ENCODE peak calls at places on chromosome 13, in five cellular contexts. M, W, E, A and Y are unnamed samples. For H3K4me1, the result is how much of the 10 kb centered on the place peaks cover.

GRCh38 chr13:74868044-74868443 is 613.9 kb downstream of the TBC1D4 start:
- DNase-seq in A (no peak), M (peak), E (no peak), W (no peak), Y (no peak)

GRCh38 chr13:111461445-111462149 is 141.2 kb downstream of the TEX29 start:
- DNase-seq in E (no peak), W (no peak), M (no peak), A (no peak), Y (no peak)

GRCh38 chr13:57123660-57124059 is 17.1 kb upstream of the PRR20A start:
- DNase-seq in A (no peak), M (no peak), W (no peak), E (no peak), Y (no peak)

GRCh38 chr13:79451500-79451962 is 29.4 kb upstream of the NDFIP2 start:
- DNase-seq in A (no peak), E (peak), W (no peak), M (peak), Y (peak)

GRCh38 chr13:91135949-91136348 is 211.5 kb upstream of the MIR17HG start:
- DNase-seq in M (no peak), E (no peak), W (no peak), A (no peak), Y (no peak)

GRCh38 chr13:27012482-27013197 is 159.0 kb downstream of the USP12 start:
- DNase-seq in A (no peak), M (peak), E (no peak), W (no peak), Y (peak)

GRCh38 chr13:79604752-79605151 is 123.8 kb downstream of the NDFIP2 start:
- DNase-seq in E (no peak), W (no peak), M (no peak), A (no peak), Y (no peak)

GRCh38 chr13:48304132-48304876 is 753 bp downstream of the RB1 start:
- DNase-seq in E (peak), W (peak), M (peak), A (peak), Y (peak)

GRCh38 chr13:38803566-38803965 is 116.7 kb downstream of the FREM2 start:
- DNase-seq in A (no peak), M (no peak), W (no peak), E (no peak), Y (peak)

GRCh38 chr13:51955281-51955771 is 55.9 kb downstream of the ATP7B start:
- DNase-seq in W (peak), E (no peak), M (no peak), A (no peak), Y (no peak)

GRCh38 chr13:26280295-26280694 is 26.4 kb downstream of the CDK8 start:
- DNase-seq in A (no peak), E (no peak), M (peak), W (no peak), Y (peak)

GRCh38 chr13:62879071-62879470 is 1463.4 kb upstream of the PCDH20 start:
- DNase-seq in W (no peak), E (no peak), M (peak), A (no peak), Y (no peak)

GRCh38 chr13:111907341-111907880 is 159.5 kb upstream of the SOX1 start:
- DNase-seq in E (no peak), A (no peak), M (no peak), W (peak), Y (no peak)

GRCh38 chr13:32902898-32903297 is 113.3 kb upstream of the KL start:
- DNase-seq in A (peak), W (peak), M (peak), E (no peak), Y (peak)

GRCh38 chr13:28333204-28333900 is 161.6 kb downstream of the FLT1 start:
- DNase-seq in W (no peak), A (no peak), E (no peak), M (no peak), Y (no peak)

GRCh38 chr13:111666377-111666776 is 345.9 kb downstream of the TEX29 start:
- DNase-seq in E (no peak), M (no peak), W (no peak), A (no peak), Y (no peak)

GRCh38 chr13:60158321-60158801 is 5.4 kb downstream of the DIAPH3 start:
- DNase-seq in A (no peak), E (no peak), M (no peak), W (no peak), Y (peak)

GRCh38 chr13:79108914-79109643 is 297.0 kb downstream of the RBM26 start:
- DNase-seq in M (no peak), A (no peak), W (no peak), E (no peak), Y (no peak)

GRCh38 chr13:23771966-23772365 is 117.2 kb downstream of the MIPEP start:
- DNase-seq in M (peak), A (no peak), W (no peak), E (no peak), Y (no peak)

GRCh38 chr13:51230473-51231105 is 8.4 kb downstream of the FAM124A start:
- DNase-seq in E (no peak), A (peak), M (peak), W (peak), Y (peak)

GRCh38 chr13:52001120-52001731 is 10.0 kb downstream of the ATP7B start:
- DNase-seq in W (no peak), M (peak), E (peak), A (no peak), Y (no peak)

GRCh38 chr13:34085199-34085598 is 267.2 kb downstream of the RFC3 start:
- DNase-seq in A (no peak), W (no peak), E (no peak), M (no peak), Y (no peak)

GRCh38 chr13:107678075-107678689 is 537.2 kb downstream of the LIG4 start:
- DNase-seq in W (no peak), M (peak), A (no peak), E (no peak), Y (no peak)

GRCh38 chr13:40626566-40626965 is 39.9 kb downstream of the FOXO1 start:
- DNase-seq in A (no peak), E (no peak), W (no peak), M (no peak), Y (no peak)

GRCh38 chr13:40622761-40623160 is 43.7 kb downstream of the FOXO1 start:
- DNase-seq in A (no peak), W (no peak), E (no peak), M (no peak), Y (no peak)

GRCh38 chr13:40626977-40627376 is 39.5 kb downstream of the FOXO1 start:
- DNase-seq in A (no peak), E (no peak), W (no peak), M (no peak), Y (no peak)

GRCh38 chr13:40622246-40622645 is 44.2 kb downstream of the FOXO1 start:
- DNase-seq in W (no peak), E (no peak), M (no peak), A (no peak), Y (no peak)

GRCh38 chr13:40624338-40624737 is 42.1 kb downstream of the FOXO1 start:
- DNase-seq in M (peak), A (no peak), E (no peak), W (no peak), Y (no peak)
- H3K4me1 ChIP-seq in M (under half), A (under half), E (half or more), W (under half), Y (under half)

DNA sequence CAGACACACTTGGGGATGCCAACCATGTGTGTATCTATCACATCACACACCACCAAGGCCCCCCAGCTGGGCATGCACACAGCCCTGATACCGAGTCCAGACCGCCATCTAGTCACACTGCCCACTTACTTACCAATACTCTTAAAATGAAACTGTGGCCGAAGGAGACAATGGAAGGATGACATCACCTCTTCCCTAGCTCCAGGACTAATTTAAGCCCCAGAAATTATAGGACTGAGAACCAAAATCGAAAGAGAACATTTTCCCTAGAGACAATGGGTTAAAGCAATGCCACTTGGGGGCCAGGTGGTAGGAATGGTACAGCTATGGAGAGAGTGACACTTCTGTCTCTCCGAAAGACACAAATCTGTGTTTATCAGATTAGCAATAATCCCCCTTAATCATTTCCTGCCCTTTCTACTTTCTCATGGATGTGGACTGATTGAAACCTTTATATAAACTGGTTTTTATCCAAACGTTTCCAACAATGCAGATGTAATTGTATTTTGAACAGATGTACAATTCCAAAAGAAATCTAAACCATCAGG is 663 bp upstream of the GGACT start:
- DNase-seq in M (peak), E (no peak), W (no peak), A (no peak), Y (no peak)
- H3K4me3 ChIP-seq in M (peak), E (peak), W (no peak), A (peak), Y (peak)

GRCh38 chr13:46617885-46618284 is 64.9 kb downstream of the LRCH1 start:
- DNase-seq in M (no peak), E (no peak), A (no peak), W (no peak), Y (no peak)
- H3K4me1 ChIP-seq in M (under half), E (under half), A (under half), W (under half), Y (under half)

GRCh38 chr13:110276553-110276950 is 30.4 kb downstream of the COL4A1 start:
- DNase-seq in E (no peak), A (no peak), M (no peak), W (no peak), Y (no peak)

GRCh38 chr13:110274687-110275086 is 32.3 kb downstream of the COL4A1 start:
- DNase-seq in E (no peak), A (no peak), M (peak), W (no peak), Y (no peak)

GRCh38 chr13:110273254-110273653 is 33.7 kb downstream of the COL4A1 start:
- DNase-seq in A (no peak), W (no peak), M (no peak), E (no peak), Y (no peak)

GRCh38 chr13:110277357-110277950 is 29.5 kb downstream of the COL4A1 start:
- DNase-seq in E (no peak), M (no peak), A (no peak), W (no peak), Y (no peak)

GRCh38 chr13:110275931-110276552 is 30.9 kb downstream of the COL4A1 start:
- DNase-seq in W (no peak), M (no peak), E (no peak), A (no peak), Y (no peak)
- H3K4me3 ChIP-seq in W (no peak), M (no peak), E (no peak), A (no peak), Y (no peak)

GRCh38 chr13:21012841-21013681 is 48.3 kb downstream of the LATS2 start:
- DNase-seq in E (no peak), W (no peak), M (peak), A (no peak), Y (no peak)

GRCh38 chr13:21012211-21012610 is 49.2 kb downstream of the LATS2 start:
- DNase-seq in W (no peak), M (no peak), E (no peak), A (no peak), Y (no peak)

GRCh38 chr13:21014666-21015170 is 46.7 kb downstream of the LATS2 start:
- DNase-seq in A (no peak), M (peak), E (no peak), W (no peak), Y (peak)

GRCh38 chr13:21014139-21014665 is 47.2 kb downstream of the LATS2 start:
- DNase-seq in E (no peak), A (no peak), W (no peak), M (no peak), Y (no peak)

GRCh38 chr13:21013682-21014038 is 47.7 kb downstream of the LATS2 start:
- DNase-seq in W (no peak), A (no peak), E (no peak), M (no peak), Y (no peak)
- H3K4me1 ChIP-seq in W (under half), A (under half), E (under half), M (half or more), Y (half or more)

DNA sequence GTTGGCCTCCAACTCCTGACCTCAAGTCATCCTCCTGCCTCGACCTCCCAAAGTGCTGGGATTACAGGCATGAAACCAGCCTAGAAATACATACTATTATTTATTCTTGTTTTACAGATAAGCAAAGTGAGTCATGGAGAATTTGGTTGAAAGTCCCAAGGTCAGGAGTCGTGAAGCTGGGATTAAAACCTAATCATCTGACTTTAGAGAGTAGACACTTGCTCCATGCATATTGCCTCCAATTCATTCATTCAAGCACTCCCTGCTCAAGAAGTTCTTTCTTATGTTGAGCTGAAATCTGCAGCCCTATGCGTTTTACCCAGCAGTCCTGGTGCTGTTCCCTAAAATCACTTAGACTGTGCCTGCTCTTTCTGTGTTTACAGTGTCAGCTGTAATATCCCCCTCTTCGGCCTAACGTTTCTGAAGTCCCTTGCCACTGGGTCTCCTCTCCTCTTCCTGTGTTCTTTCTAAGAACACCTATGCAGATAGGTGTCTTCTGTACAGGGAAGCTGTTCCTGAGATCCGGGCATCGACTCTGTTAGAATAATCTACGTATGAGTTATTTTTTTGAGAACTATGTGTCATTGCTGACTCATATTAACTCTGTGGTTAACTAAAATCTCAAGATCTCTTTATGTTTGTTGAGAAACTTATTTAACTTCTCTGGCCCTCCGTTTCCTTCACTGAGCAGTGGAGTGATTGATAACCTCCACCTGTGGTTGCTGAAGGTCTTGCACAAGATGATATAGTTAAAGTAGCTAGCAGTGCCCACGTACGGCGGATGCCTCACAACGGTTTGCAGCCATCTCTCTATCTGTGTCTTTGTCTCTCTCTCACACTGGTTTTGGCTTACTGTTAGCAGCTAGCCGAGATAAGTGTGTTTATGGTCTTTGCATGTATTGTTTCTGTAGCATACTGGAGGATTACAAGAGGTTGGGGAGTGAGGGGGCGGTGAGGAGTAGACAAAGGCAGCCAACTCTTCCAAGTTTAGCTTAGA is 4.6 kb downstream of the ALOX5AP start:
- DNase-seq in W (no peak), A (no peak), E (peak), M (peak), Y (peak)
- H3K4me3 ChIP-seq in W (no peak), A (peak), E (peak), M (peak), Y (peak)

GRCh38 chr13:113607056-113607455 is 22.5 kb downstream of the TFDP1 start:
- DNase-seq in E (no peak), A (no peak), W (no peak), M (no peak), Y (no peak)

GRCh38 chr13:113604186-113604585 is 19.6 kb downstream of the TFDP1 start:
- DNase-seq in A (no peak), M (no peak), W (no peak), E (no peak), Y (peak)

GRCh38 chr13:113607477-113608245 is 23.1 kb downstream of the TFDP1 start:
- DNase-seq in W (no peak), M (no peak), E (no peak), A (no peak), Y (no peak)

GRCh38 chr13:113605866-113606438 is 21.4 kb downstream of the TFDP1 start:
- DNase-seq in A (no peak), E (no peak), M (no peak), W (no peak), Y (no peak)

DNA sequence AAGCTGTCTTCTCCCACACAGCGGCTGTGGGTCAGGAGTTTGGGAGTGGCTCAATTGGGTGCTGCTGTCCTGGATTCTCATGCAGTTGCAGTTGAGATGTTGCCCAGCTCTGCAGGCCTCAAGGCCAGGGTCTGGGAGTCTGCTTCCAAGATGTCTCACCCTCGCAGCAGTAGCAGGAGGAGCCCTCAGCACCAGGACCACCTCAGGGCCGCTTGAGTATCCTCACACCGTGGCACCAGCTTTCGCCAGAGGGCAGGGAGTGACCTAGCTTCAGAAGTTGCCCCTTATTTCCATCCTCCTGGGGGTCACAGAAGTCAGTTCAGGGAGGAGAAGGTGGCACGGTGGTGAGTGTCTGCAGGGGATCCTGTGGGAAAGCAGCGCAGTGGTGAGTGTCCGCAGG is 20.9 kb downstream of the TFDP1 start:
- DNase-seq in E (no peak), M (no peak), W (no peak), A (no peak), Y (peak)
- H3K4me1 ChIP-seq in E (under half), M (under half), W (under half), A (under half), Y (under half)

GRCh38 chr13:113097651-113098050 is 7.9 kb upstream of the F7 start:
- DNase-seq in E (no peak), W (no peak), M (no peak), A (no peak), Y (no peak)
- H3K4me3 ChIP-seq in E (no peak), W (no peak), M (peak), A (no peak), Y (no peak)

GRCh38 chr13:45411631-45412030 is 6.5 kb downstream of the SLC25A30 start:
- DNase-seq in W (no peak), M (no peak), E (no peak), A (no peak), Y (no peak)

GRCh38 chr13:45415112-45415511 is 3.1 kb downstream of the SLC25A30 start:
- DNase-seq in E (no peak), W (no peak), M (no peak), A (no peak), Y (no peak)

GRCh38 chr13:45412274-45413049 is 5.7 kb downstream of the SLC25A30 start:
- DNase-seq in E (no peak), W (no peak), A (no peak), M (no peak), Y (peak)

GRCh38 chr13:45411226-45411625 is 6.9 kb downstream of the SLC25A30 start:
- DNase-seq in M (no peak), A (no peak), E (no peak), W (no peak), Y (no peak)

GRCh38 chr13:45413826-45414312 is 4.3 kb downstream of the SLC25A30 start:
- DNase-seq in A (no peak), W (no peak), M (peak), E (no peak), Y (peak)
- H3K4me1 ChIP-seq in A (under half), W (under half), M (under half), E (under half), Y (under half)